ENCODE peak calls at places on chromosomes 1 and 21, in eight cellular contexts. R is fibroblast of mammary gland, Q is fibroblast of the aortic adventitia, N is BJ, L is AG04450, F is RWPE1, P is transverse colon, K is A549. B is an unnamed sample.

GRCh38 chr1:27590917-27591508 is 12.9 kb downstream of the AHDC1 start:
- DNase-seq in R (no peak), L (no peak), Q (no peak), P (peak), K (no peak), N (no peak), F (no peak), B (no peak)

GRCh38 chr1:205350626-205351235 is 6.0 kb downstream of the KLHDC8A start:
- DNase-seq in L (no peak), R (no peak), K (no peak), Q (no peak), N (no peak), F (no peak), P (no peak), B (no peak)

GRCh38 chr1:23868848-23869450 is 859 bp upstream of the FUCA1 start:
- DNase-seq in R (no peak), P (no peak), N (no peak), L (no peak), Q (no peak), K (peak), F (peak), B (no peak)

GRCh38 chr1:65253800-65254319 is 55.5 kb upstream of the DNAJC6 start:
- DNase-seq in N (no peak), Q (no peak), K (peak), F (peak), P (no peak), R (peak), L (no peak), B (no peak)

GRCh38 chr1:10678395-10678794 is 118.1 kb downstream of the CASZ1 start:
- DNase-seq in N (no peak), L (no peak), Q (no peak), K (no peak), P (no peak), F (no peak), R (no peak), B (no peak)

GRCh38 chr1:31381394-31382287 is 8.8 kb upstream of the FABP3 start:
- DNase-seq in R (peak), K (no peak), F (no peak), N (no peak), L (no peak), Q (peak), P (peak), B (no peak)

GRCh38 chr1:218878369-218878768 is 295.3 kb upstream of the LYPLAL1 start:
- DNase-seq in N (no peak), P (no peak), L (no peak), F (no peak), K (no peak), R (peak), Q (peak), B (no peak)

GRCh38 chr1:36391271-36391670 is 5.5 kb upstream of the STK40 start:
- DNase-seq in Q (no peak), N (no peak), K (no peak), F (no peak), R (no peak), P (no peak), L (no peak), B (no peak)

GRCh38 chr1:65958561-65959350 is 166.1 kb downstream of the PDE4B start:
- DNase-seq in F (peak), P (no peak), K (peak), N (no peak), R (peak), Q (peak), L (peak), B (peak)

GRCh38 chr1:96538001-96538649 is 183.5 kb upstream of the PTBP2 start:
- DNase-seq in P (peak), R (peak), K (no peak), L (no peak), Q (peak), N (no peak), F (no peak), B (no peak)

GRCh38 chr1:67018574-67018973 is 35.4 kb downstream of the SLC35D1 start:
- DNase-seq in Q (no peak), R (no peak), K (no peak), P (no peak), N (no peak), F (no peak), L (no peak), B (no peak)

GRCh38 chr1:12159826-12160225 is 7.0 kb upstream of the TNFRSF1B start:
- DNase-seq in Q (no peak), F (peak), R (no peak), K (no peak), L (no peak), N (no peak), P (no peak), B (peak)

DNA sequence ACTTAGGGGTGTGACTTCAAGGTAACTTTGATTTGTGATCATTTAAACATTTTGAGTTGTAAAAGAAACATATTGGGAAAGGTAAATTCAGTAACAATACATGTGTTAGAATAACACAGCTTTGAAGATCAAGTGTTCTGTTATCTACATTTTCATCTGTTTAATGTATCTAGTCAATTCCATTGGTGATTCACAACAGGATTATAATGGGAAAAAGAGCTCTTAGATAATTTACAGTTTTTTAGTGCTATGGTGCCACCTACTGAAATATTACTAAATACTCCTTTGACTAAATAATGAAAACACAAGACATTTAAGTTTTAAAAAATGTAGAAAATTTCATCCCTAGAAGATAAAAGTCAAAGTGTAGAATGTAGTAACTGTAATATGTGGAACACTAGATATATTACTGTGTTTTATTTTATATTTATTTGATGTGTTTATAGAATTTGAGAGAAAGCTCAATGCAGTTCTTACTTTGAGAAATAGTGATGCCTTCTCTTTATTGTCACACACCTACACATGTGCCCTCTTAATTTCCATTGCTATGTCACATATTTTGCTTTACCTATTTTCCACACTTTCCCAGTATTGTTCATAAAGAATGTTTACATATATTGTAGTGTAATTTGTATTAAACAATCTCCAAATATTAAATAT is 47.4 kb downstream of the PTPRC start:
- DNase-seq in P (no peak), F (peak), N (no peak), R (peak), L (no peak), K (no peak), Q (peak), B (no peak)
- TF ChIP-seq CTCF in P (no peak), F (peak), N (no peak), R (peak), L (peak), K (peak), Q (peak), B (peak)

GRCh38 chr21:43728467-43729390 is 9.8 kb downstream of the PDXK start:
- DNase-seq in Q (peak), N (peak), R (peak), P (peak), L (peak), F (peak), K (peak), B (peak)
- TF ChIP-seq CTCF in Q (no peak), N (peak), R (no peak), P (no peak), L (no peak), F (no peak), K (no peak), B (peak)

GRCh38 chr1:61921435-61921834 is 179.2 kb downstream of the PATJ start:
- DNase-seq in Q (no peak), K (no peak), P (no peak), F (no peak), L (no peak), N (no peak), R (peak), B (no peak)
- TF ChIP-seq CTCF in Q (no peak), K (no peak), P (no peak), F (no peak), L (peak), N (peak), R (peak), B (peak)

GRCh38 chr1:203351037-203351625 is at the start of gene FMOD:
- DNase-seq in N (no peak), L (no peak), Q (peak), F (no peak), K (no peak), P (peak), R (peak), B (peak)
- TF ChIP-seq CTCF in N (no peak), L (no peak), Q (no peak), F (no peak), K (no peak), P (no peak), R (peak), B (no peak)

DNA sequence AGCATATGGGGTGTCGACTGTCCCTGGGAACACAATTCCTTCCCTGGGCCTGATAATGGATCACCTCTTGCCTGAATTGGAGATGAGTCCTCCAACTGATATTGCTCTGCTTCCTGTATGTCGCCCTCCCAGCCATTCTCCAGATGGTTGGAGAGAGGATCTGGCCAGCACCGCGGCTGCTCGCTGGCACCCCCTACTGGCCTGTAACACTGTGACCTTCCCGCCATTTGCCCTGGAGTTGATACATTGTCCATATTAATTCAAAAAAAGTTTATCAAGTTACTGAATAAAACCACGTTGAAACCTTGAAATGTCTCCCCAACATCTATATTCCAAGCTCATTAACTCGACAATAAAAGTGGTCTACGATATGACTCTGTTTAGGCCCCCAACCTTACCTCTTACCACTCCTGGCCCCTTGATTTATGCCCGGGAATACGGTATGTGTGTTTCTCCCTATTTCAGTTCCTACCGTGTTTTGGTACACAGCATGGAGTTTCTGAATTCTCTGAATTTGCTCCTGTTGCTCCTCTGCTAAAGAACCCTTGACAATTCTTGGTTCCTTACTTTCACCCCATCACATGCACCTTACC is 241.8 kb upstream of the KIAA0040 start:
- DNase-seq in L (no peak), F (no peak), Q (no peak), R (no peak), N (no peak), P (no peak), K (no peak), B (peak)
- TF ChIP-seq CTCF in L (no peak), F (no peak), Q (no peak), R (peak), N (no peak), P (no peak), K (no peak), B (peak)

DNA sequence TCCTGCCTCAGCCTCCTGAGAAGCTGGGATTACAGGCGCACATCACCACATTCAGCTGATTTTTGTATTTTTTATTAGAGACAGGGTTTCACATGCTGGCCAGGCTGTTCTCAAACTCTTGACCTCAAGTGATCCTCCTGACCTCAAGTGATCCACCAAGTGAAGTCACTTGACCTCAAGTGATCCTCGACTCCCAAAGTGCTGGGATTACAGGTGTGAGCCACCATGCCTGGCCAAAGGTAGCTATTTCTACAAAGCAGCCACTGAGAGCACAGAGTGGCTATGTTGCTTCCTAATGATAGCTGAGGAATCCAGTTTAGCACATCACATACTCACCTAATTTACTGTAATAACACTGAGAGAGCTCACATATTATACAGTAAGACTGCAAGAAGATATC is 44.8 kb upstream of the CPLANE2 start:
- DNase-seq in L (no peak), F (no peak), N (no peak), K (no peak), P (no peak), Q (no peak), R (no peak), B (no peak)
- TF ChIP-seq CTCF in L (no peak), F (no peak), N (no peak), K (no peak), P (no peak), Q (no peak), R (no peak), B (no peak)

DNA sequence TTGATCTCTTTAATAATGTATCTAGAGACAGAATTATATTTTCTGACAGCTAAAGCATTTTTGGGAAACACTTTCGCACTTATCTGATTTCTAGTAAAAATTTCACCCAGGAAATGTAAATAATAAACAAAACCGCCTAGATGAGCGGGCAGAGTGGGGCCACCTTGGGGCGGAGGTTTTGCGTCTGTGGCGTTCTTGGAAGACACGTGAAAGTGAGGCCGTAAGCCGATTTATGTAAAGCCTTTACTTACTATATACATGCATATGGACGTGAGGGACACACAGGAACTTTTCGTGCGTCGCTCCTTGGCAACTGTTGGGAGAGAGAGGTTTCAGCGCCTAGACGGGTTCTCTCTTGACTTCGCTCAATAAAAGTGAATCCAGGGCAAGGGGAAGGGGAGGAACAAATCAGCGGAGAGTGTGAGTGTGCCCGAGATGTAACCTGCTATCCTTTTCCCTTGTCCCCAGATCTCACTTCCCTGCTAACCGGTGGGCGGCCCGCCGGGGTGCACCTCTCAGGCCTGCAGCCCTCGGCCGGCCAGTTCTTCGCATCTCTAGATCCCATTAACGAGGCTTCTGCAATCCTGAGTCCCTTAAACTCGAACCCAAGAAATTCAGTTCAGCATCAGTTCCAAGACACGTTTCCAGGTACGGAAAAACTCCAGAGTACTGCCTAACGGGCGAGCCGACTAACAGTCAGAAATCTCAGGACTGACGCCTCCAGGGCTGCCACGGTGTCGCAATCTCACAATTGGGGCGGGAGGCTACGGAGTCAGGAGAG is 1.7 kb downstream of the HLX start:
- DNase-seq in K (no peak), P (peak), L (no peak), Q (peak), R (no peak), F (peak), N (no peak), B (peak)
- TF ChIP-seq CTCF in K (no peak), P (no peak), L (no peak), Q (no peak), R (no peak), F (no peak), N (no peak), B (no peak)

GRCh38 chr1:55893155-55893554 is 678.0 kb upstream of the USP24 start:
- DNase-seq in F (peak), N (no peak), R (peak), P (no peak), L (no peak), Q (peak), K (peak), B (no peak)
- TF ChIP-seq CTCF in F (no peak), N (peak), R (peak), P (peak), L (peak), Q (peak), K (peak), B (no peak)

GRCh38 chr1:232306269-232306911 is 323.5 kb downstream of the SIPA1L2 start:
- DNase-seq in N (no peak), L (no peak), P (peak), F (no peak), Q (peak), K (no peak), R (no peak), B (no peak)
- TF ChIP-seq CTCF in N (no peak), L (peak), P (no peak), F (no peak), Q (peak), K (no peak), R (no peak), B (no peak)

B was measured in activated CD8-positive, alpha-beta T cell treated with anti-CD3 and anti-CD28 coated beads for 36 hours.